ENCODE peak calls at places on chromosome 2, in seven cellular contexts. R is brain microvascular endothelial cell; M is BJ; L is AG04450; U is CD8-positive, alpha-beta T cell; Z is kidney epithelial cell; Q is AG10803. B is an unnamed sample.

GRCh38 chr2:164922119-164922518 is 33.2 kb downstream of the SLC38A11 start:
- DNase-seq in Z (no peak), R (peak), L (no peak), U (no peak), Q (peak), M (peak), B (no peak)

GRCh38 chr2:28624798-28625701 is 126.6 kb upstream of the PPP1CB start:
- DNase-seq in Q (peak), L (no peak), M (no peak), Z (no peak), R (no peak), U (peak), B (no peak)

GRCh38 chr2:113757059-113757657 is 716 bp upstream of the SLC35F5 start:
- DNase-seq in M (peak), U (no peak), L (no peak), Q (no peak), Z (no peak), R (no peak), B (no peak)

GRCh38 chr2:129892773-129893172 is 86.7 kb upstream of the RAB6C start:
- DNase-seq in L (no peak), Z (no peak), U (no peak), M (no peak), R (no peak), Q (no peak), B (no peak)

GRCh38 chr2:97706112-97706511 is 7.3 kb upstream of the ZAP70 start:
- DNase-seq in L (no peak), M (no peak), Q (no peak), R (no peak), Z (no peak), U (no peak), B (no peak)

GRCh38 chr2:2825062-2825461 is 494.0 kb upstream of the MYT1L start:
- DNase-seq in M (no peak), U (no peak), L (no peak), Z (no peak), R (no peak), Q (no peak), B (no peak)

GRCh38 chr2:235940330-235940729 is 227.9 kb downstream of the GBX2 start:
- DNase-seq in L (peak), M (peak), R (peak), U (no peak), Q (peak), Z (no peak), B (peak)

GRCh38 chr2:239260546-239261327 is 140.1 kb downstream of the HDAC4 start:
- DNase-seq in M (no peak), Q (no peak), R (no peak), Z (no peak), L (no peak), U (no peak), B (no peak)

GRCh38 chr2:37085731-37086147 is 1.4 kb downstream of the GPATCH11 start:
- DNase-seq in M (no peak), U (no peak), L (peak), R (peak), Z (no peak), Q (peak), B (peak)

DNA sequence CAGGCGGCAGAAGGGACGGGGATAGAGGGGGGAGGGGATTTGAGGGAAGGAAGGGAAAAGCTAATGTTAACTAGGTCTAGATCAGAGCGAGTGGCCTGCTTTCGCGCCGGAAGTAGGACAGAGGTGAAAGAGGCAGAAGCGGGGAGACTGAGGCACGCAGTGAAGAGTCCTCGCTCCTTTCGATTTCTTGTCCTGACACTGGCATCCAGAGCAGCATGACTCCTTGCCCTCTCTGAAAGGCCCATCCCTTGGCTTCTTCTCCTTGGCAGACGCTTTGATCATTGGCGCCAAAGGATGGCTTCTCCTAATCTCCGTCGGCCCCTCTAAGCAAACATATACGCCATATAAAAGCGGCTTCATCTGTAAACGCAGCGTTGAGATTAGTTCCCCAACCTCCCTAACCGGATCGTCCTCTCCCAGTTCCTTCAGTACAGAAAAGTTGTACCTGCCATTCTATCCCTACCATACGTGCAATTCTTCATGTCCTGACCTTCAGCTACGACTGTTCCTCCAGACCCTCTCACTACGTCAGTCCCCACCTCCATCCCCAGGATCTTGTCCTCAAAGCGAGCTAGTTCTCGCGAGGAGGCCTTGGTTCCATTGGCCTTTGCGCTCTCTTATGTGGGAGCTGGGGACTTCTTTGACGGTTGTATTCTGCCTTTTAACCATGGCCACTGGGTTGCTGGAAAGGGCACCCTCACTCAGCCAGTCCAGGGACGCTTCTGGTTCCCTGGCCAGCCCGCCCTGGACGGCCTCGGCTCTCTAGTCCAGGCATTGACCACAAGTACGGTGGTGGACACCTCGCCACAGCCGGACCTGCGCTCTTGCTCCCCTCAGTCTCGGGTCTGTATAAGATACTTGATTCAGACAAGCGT is 857 bp upstream of the NEUROD1 start:
- DNase-seq in M (no peak), Z (no peak), L (no peak), Q (no peak), R (no peak), U (no peak), B (no peak)
- H3K4me3 ChIP-seq in M (no peak), Z (no peak), L (peak), Q (no peak), R (peak), U (peak), B (peak)

GRCh38 chr2:237171895-237172294 is 86.2 kb downstream of the COPS8 start:
- DNase-seq in M (no peak), Z (no peak), L (no peak), U (no peak), R (no peak), Q (no peak), B (no peak)

GRCh38 chr2:237167038-237167437 is 81.3 kb downstream of the COPS8 start:
- DNase-seq in Z (no peak), R (no peak), Q (no peak), U (no peak), M (no peak), L (no peak), B (no peak)

GRCh38 chr2:237170017-237170416 is 84.3 kb downstream of the COPS8 start:
- DNase-seq in U (no peak), M (peak), R (no peak), Z (no peak), Q (peak), L (no peak), B (peak)

GRCh38 chr2:237167934-237168333 is 82.2 kb downstream of the COPS8 start:
- DNase-seq in M (no peak), U (no peak), Q (no peak), R (no peak), L (no peak), Z (no peak), B (no peak)

DNA sequence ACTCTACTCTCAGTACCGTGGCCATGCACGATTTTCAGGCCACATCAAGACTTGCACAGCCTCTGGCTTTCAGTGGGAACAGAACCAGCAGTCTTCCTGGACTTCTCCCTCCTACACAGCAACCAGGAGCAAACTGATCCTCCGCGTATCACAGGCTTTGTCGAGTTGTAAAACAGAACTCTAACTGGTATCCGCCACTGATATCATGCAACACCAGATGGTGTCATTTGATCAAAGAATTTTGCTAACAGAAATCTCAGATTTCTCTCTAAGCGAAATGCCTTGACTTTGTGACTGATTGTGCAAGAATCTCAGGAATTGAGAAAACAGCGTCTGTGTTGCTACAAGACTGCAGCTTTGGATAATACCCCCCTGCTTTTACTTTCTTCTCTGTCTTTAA is 85.7 kb downstream of the COPS8 start:
- DNase-seq in Q (peak), R (peak), M (peak), L (peak), Z (peak), U (no peak), B (peak)
- TF ChIP-seq CTCF in Q (peak), R (peak), M (no peak), L (no peak), Z (peak), U (no peak), B (peak)

GRCh38 chr2:66521459-66521858 is 86.5 kb downstream of the MEIS1 start:
- DNase-seq in R (no peak), Q (no peak), U (no peak), Z (no peak), M (no peak), L (no peak), B (no peak)
- H3K4me3 ChIP-seq in R (no peak), Q (no peak), U (no peak), Z (no peak), M (no peak), L (no peak), B (no peak)

DNA sequence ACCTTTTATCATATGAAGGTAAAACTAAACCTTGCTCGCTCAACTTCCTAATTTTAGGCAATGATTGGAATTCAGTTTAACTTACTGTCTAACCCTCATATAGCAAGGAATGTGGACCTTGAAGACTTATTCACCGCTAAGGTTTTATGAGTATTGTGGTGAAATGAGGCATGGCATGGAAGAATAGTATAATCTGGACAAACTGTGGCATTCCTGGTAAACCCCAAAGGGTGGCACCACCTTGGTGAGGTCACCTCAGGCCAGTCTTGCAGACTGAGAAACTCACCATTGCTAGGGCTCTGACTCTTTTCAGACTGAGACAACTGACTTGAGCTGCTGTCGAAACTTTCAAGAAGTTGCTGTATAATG is 51.1 kb upstream of the EHBP1 start:
- DNase-seq in R (no peak), L (no peak), M (no peak), U (no peak), Z (peak), Q (peak), B (peak)
- TF ChIP-seq CTCF in R (no peak), L (no peak), M (no peak), U (no peak), Z (no peak), Q (no peak), B (no peak)

DNA sequence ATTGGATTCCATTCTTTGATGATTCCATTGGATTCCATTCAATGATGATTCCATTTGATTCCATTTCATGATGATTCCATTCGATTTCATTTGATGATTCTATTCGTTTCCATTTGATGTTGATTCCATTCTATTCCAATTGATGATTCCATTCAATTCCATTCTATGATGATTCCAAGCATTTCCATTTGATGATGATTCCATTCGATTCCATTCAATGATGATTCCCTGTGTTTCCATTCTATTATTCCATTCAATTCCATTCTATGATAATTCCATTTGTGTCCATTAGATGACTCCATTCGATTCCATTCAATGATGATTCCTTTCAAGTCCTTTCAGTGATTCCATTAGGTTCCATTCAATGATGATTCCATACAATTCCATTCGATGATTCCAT is 1090.5 kb downstream of the RPIA start:
- DNase-seq in M (no peak), L (no peak), U (no peak), Q (no peak), Z (no peak), R (no peak), B (no peak)
- H3K4me3 ChIP-seq in M (no peak), L (no peak), U (no peak), Q (no peak), Z (no peak), R (no peak), B (no peak)

GRCh38 chr2:224646242-224646846 is 61.2 kb upstream of the CUL3 start:
- DNase-seq in R (peak), L (no peak), Q (no peak), U (no peak), M (no peak), Z (no peak), B (no peak)
- TF ChIP-seq CTCF in R (peak), L (peak), Q (peak), U (peak), M (peak), Z (peak), B (peak)

GRCh38 chr2:136324966-136325365 is 207.0 kb upstream of the CXCR4 start:
- DNase-seq in U (no peak), L (no peak), Z (no peak), Q (no peak), R (no peak), M (no peak), B (no peak)

GRCh38 chr2:136332436-136333095 is 214.6 kb upstream of the CXCR4 start:
- DNase-seq in U (no peak), Q (no peak), M (no peak), Z (no peak), R (no peak), L (no peak), B (no peak)

GRCh38 chr2:136327162-136327852 is 209.4 kb upstream of the CXCR4 start:
- DNase-seq in M (no peak), U (peak), Z (peak), Q (no peak), L (no peak), R (peak), B (no peak)

GRCh38 chr2:136325844-136326291 is 207.9 kb upstream of the CXCR4 start:
- DNase-seq in L (no peak), U (no peak), Z (no peak), Q (no peak), R (no peak), M (no peak), B (no peak)

GRCh38 chr2:136328396-136328795 is 210.4 kb upstream of the CXCR4 start:
- DNase-seq in Q (no peak), R (no peak), M (no peak), Z (no peak), L (no peak), U (no peak), B (no peak)
- H3K4me3 ChIP-seq in Q (no peak), R (no peak), M (no peak), Z (no peak), L (no peak), U (no peak), B (no peak)

DNA sequence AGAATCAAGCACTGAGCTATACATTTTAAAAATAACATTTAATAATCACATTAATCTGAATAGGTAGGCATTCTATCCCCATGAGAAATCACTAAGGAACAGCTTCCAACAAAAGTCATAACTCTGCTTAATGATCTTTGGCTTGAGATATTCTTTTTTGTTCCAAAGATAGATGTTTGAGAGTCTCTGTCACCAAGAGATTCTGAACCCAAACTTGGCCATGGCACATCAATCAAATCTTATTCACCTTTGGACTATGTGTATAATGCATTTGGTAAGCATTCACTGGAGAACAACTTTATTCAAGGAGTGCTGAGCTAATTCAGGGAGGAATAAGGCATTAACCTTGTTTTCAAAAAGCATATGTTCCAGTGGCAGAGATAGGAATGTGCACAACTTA is 743.3 kb downstream of the SLC4A3 start:
- DNase-seq in U (no peak), Q (no peak), L (no peak), M (no peak), R (no peak), Z (no peak), B (no peak)
- TF ChIP-seq CTCF in U (no peak), Q (no peak), L (no peak), M (no peak), R (no peak), Z (no peak), B (no peak)

B was measured in AG09309.